ENCODE peak calls at places on chromosomes 2 and 18, in eight cellular contexts. I, Q, D, H, K, J, A and O are unnamed samples.

GRCh38 chr18:62128157-62128556 is 58.7 kb downstream of the PIGN start:
- DNase-seq in I (no peak), Q (no peak), D (no peak), H (no peak), K (no peak), J (no peak), A (no peak), O (no peak)

GRCh38 chr2:195732569-195732968 is 75.5 kb downstream of the SLC39A10 start:
- DNase-seq in I (no peak), Q (no peak), D (no peak), H (no peak), K (no peak), J (no peak), A (no peak), O (no peak)

GRCh38 chr18:48547456-48548403 is 8.9 kb downstream of the CTIF start:
- DNase-seq in I (no peak), Q (no peak), D (no peak), H (no peak), K (no peak), J (no peak), A (no peak), O (no peak)

GRCh38 chr18:12307251-12307736 is 747 bp upstream of the TUBB6 start:
- DNase-seq in I (no peak), Q (peak), D (no peak), H (no peak), K (peak), J (peak), A (no peak), O (no peak)

GRCh38 chr2:172674034-172674967 is 61.3 kb upstream of the RAPGEF4 start:
- DNase-seq in I (no peak), Q (no peak), D (no peak), H (peak), K (no peak), J (no peak), A (peak), O (no peak)

GRCh38 chr2:17976871-17977746 is 98.6 kb downstream of the KCNS3 start:
- DNase-seq in I (no peak), Q (peak), D (no peak), H (no peak), K (no peak), J (peak), A (no peak), O (no peak)

GRCh38 chr2:108916397-108917077 is 72.5 kb downstream of the EDAR start:
- DNase-seq in I (no peak), Q (no peak), D (no peak), H (no peak), K (no peak), J (no peak), A (no peak), O (no peak)

GRCh38 chr2:20444113-20444992 is 2.5 kb upstream of the RHOB start:
- DNase-seq in I (no peak), Q (peak), D (no peak), H (no peak), K (no peak), J (no peak), A (no peak), O (peak)

GRCh38 chr2:237640493-237640998 is 13.2 kb downstream of the LRRFIP1 start:
- DNase-seq in I (no peak), Q (no peak), D (no peak), H (no peak), K (no peak), J (no peak), A (no peak), O (no peak)

GRCh38 chr18:39772155-39772919 is 2182.7 kb upstream of the PIK3C3 start:
- DNase-seq in I (no peak), Q (no peak), D (no peak), H (no peak), K (no peak), J (no peak), A (no peak), O (no peak)

GRCh38 chr2:56770490-56770889 is 586.7 kb downstream of the CCDC85A start:
- DNase-seq in I (no peak), Q (no peak), D (no peak), H (no peak), K (no peak), J (no peak), A (no peak), O (no peak)

GRCh38 chr2:24763843-24764242 is 29.3 kb downstream of the PTRHD1 start:
- DNase-seq in I (no peak), Q (no peak), D (no peak), H (no peak), K (no peak), J (no peak), A (no peak), O (no peak)

GRCh38 chr2:146873646-146874259 is 971.1 kb upstream of the ACVR2A start:
- DNase-seq in I (no peak), Q (no peak), D (no peak), H (no peak), K (no peak), J (no peak), A (no peak), O (peak)

GRCh38 chr2:203867561-203868200 is at the start of gene CTLA4:
- DNase-seq in I (no peak), Q (no peak), D (no peak), H (no peak), K (no peak), J (no peak), A (no peak), O (no peak)

GRCh38 chr2:149743842-149744468 is 156.4 kb upstream of the MMADHC start:
- DNase-seq in I (peak), Q (no peak), D (no peak), H (no peak), K (no peak), J (no peak), A (no peak), O (no peak)

GRCh38 chr2:39359453-39360038 is 77.5 kb downstream of the MAP4K3 start:
- DNase-seq in I (no peak), Q (no peak), D (no peak), H (no peak), K (no peak), J (no peak), A (no peak), O (no peak)

GRCh38 chr2:3481736-3482362 is 37.5 kb downstream of the ADI1 start:
- DNase-seq in I (no peak), Q (no peak), D (no peak), H (no peak), K (no peak), J (no peak), A (no peak), O (no peak)

GRCh38 chr2:37376421-37377186 is 32.2 kb downstream of the QPCT start:
- DNase-seq in I (no peak), Q (peak), D (no peak), H (no peak), K (peak), J (peak), A (no peak), O (no peak)

GRCh38 chr18:32040936-32041335 is 22.3 kb downstream of the RNF125 start:
- DNase-seq in I (no peak), Q (peak), D (no peak), H (no peak), K (peak), J (no peak), A (no peak), O (no peak)

GRCh38 chr2:121355488-121355887 is 70.5 kb upstream of the TFCP2L1 start:
- DNase-seq in I (no peak), Q (peak), D (no peak), H (no peak), K (no peak), J (no peak), A (no peak), O (no peak)

GRCh38 chr2:152183381-152184073 is 8.0 kb upstream of the STAM2 start:
- DNase-seq in I (no peak), Q (no peak), D (no peak), H (no peak), K (no peak), J (no peak), A (no peak), O (no peak)

GRCh38 chr18:25621144-25621543 is 269.2 kb upstream of the ZNF521 start:
- DNase-seq in I (no peak), Q (no peak), D (no peak), H (no peak), K (no peak), J (no peak), A (no peak), O (no peak)

GRCh38 chr18:27887287-27887686 is 289.6 kb downstream of the CDH2 start:
- DNase-seq in I (no peak), Q (no peak), D (no peak), H (no peak), K (no peak), J (no peak), A (no peak), O (no peak)

GRCh38 chr18:31077883-31078282 is 24.3 kb downstream of the DSC2 start:
- DNase-seq in I (no peak), Q (no peak), D (no peak), H (no peak), K (no peak), J (no peak), A (no peak), O (no peak)

GRCh38 chr2:26847663-26848335 is at the start of gene DPYSL5:
- DNase-seq in I (peak), Q (no peak), D (no peak), H (peak), K (peak), J (no peak), A (peak), O (no peak)

GRCh38 chr2:197803033-197803444 is 1.4 kb upstream of the PLCL1 start:
- DNase-seq in I (no peak), Q (no peak), D (peak), H (no peak), K (no peak), J (no peak), A (peak), O (no peak)